ENCODE peak calls at places on chromosome 17, in ten cellular contexts. L is NCI-H1930; X is lower lobe of right lung; V is HT-29; J is astrocyte of the spinal cord; O is NCI-H1694; C is activated gamma-delta T cell treated with anti-CD3 and anti-CD28 coated beads, Interleukin-2, amount 50 U/mL, for 16 hours; Q is NCI-H1092 treated with DMSO at 0.1 percent for 48 hours; S is NCI-H82; G is mesendoderm. T is an unnamed sample.

GRCh38 chr17:81995463-81996231 is 18.2 kb downstream of the ASPSCR1 start:
- DNase-seq in L (no peak), X (no peak), V (no peak), J (no peak), O (no peak), C (no peak), Q (no peak), S (no peak), G (no peak), T (no peak)

GRCh38 chr17:80724723-80725388 is 180.2 kb downstream of the RPTOR start:
- DNase-seq in L (no peak), X (no peak), V (no peak), J (peak), O (no peak), C (no peak), Q (no peak), S (no peak), G (peak), T (no peak)

GRCh38 chr17:80322864-80323263 is 62.2 kb downstream of the RNF213 start:
- DNase-seq in L (no peak), X (no peak), V (no peak), J (no peak), O (no peak), C (no peak), Q (no peak), S (no peak), G (no peak), T (no peak)

GRCh38 chr17:75181608-75182318 is 996 bp downstream of the SUMO2 start:
- DNase-seq in L (no peak), X (peak), V (peak), J (no peak), O (no peak), C (peak), Q (no peak), S (peak), G (no peak), T (peak)

GRCh38 chr17:11737290-11737679 is 139.0 kb downstream of the DNAH9 start:
- DNase-seq in L (no peak), X (no peak), V (no peak), J (no peak), O (no peak), C (no peak), Q (no peak), S (no peak), G (no peak), T (no peak)

GRCh38 chr17:15955793-15956541 is 11.0 kb downstream of the ADORA2B start:
- DNase-seq in L (no peak), X (no peak), V (no peak), J (no peak), O (no peak), C (no peak), Q (no peak), S (peak), G (peak), T (no peak)

GRCh38 chr17:48357727-48358126 is 72.3 kb downstream of the SKAP1 start:
- DNase-seq in L (no peak), X (no peak), V (no peak), J (no peak), O (no peak), C (no peak), Q (no peak), S (no peak), G (no peak), T (no peak)

GRCh38 chr17:82679586-82680465 is 18.7 kb downstream of the RAB40B start:
- DNase-seq in L (no peak), X (no peak), V (no peak), J (no peak), O (no peak), C (no peak), Q (no peak), S (no peak), G (peak), T (no peak)

GRCh38 chr17:75892556-75893224 is 4.1 kb downstream of the TRIM65 start:
- DNase-seq in L (no peak), X (no peak), V (no peak), J (no peak), O (no peak), C (no peak), Q (no peak), S (no peak), G (no peak), T (no peak)

GRCh38 chr17:7413346-7413985 is 5.8 kb downstream of the NLGN2 start:
- DNase-seq in L (no peak), X (no peak), V (no peak), J (peak), O (no peak), C (no peak), Q (no peak), S (no peak), G (no peak), T (no peak)

GRCh38 chr17:80770881-80771611 is 220.6 kb upstream of the CHMP6 start:
- DNase-seq in L (no peak), X (no peak), V (no peak), J (no peak), O (no peak), C (no peak), Q (peak), S (no peak), G (no peak), T (no peak)

GRCh38 chr17:83180264-83180995 is 101.0 kb downstream of the METRNL start:
- DNase-seq in L (no peak), X (no peak), V (no peak), J (no peak), O (no peak), C (no peak), Q (no peak), S (no peak), G (no peak), T (no peak)

GRCh38 chr17:42484304-42484703 is 25.6 kb downstream of the ATP6V0A1 start:
- DNase-seq in L (no peak), X (no peak), V (no peak), J (no peak), O (no peak), C (peak), Q (no peak), S (no peak), G (no peak), T (peak)

GRCh38 chr17:47192549-47192948 is 3.5 kb upstream of the CDC27 start:
- DNase-seq in L (no peak), X (no peak), V (no peak), J (no peak), O (no peak), C (no peak), Q (peak), S (no peak), G (no peak), T (no peak)

GRCh38 chr17:50749243-50749642 is 18.1 kb downstream of the ANKRD40CL start:
- DNase-seq in L (no peak), X (no peak), V (no peak), J (no peak), O (no peak), C (no peak), Q (no peak), S (no peak), G (no peak), T (no peak)

GRCh38 chr17:81867952-81868673 is 3.0 kb downstream of the ARHGDIA start:
- DNase-seq in L (no peak), X (no peak), V (peak), J (no peak), O (no peak), C (no peak), Q (no peak), S (peak), G (no peak), T (no peak)

GRCh38 chr17:51540151-51540550 is 279.8 kb downstream of the UTP18 start:
- DNase-seq in L (no peak), X (no peak), V (peak), J (no peak), O (no peak), C (no peak), Q (no peak), S (no peak), G (peak), T (no peak)

GRCh38 chr17:47650525-47651522 is 1.1 kb downstream of the KPNB1 start:
- DNase-seq in L (peak), X (peak), V (peak), J (peak), O (peak), C (peak), Q (peak), S (peak), G (peak), T (peak)

GRCh38 chr17:60622961-60623360 is 23.0 kb downstream of the PPM1D start:
- DNase-seq in L (no peak), X (no peak), V (no peak), J (no peak), O (no peak), C (no peak), Q (no peak), S (no peak), G (no peak), T (no peak)

GRCh38 chr17:75864448-75864871 is 9.3 kb upstream of the WBP2 start:
- DNase-seq in L (no peak), X (peak), V (peak), J (peak), O (no peak), C (no peak), Q (no peak), S (no peak), G (no peak), T (peak)

GRCh38 chr17:80526116-80526910 is 18.3 kb upstream of the RPTOR start:
- DNase-seq in L (no peak), X (no peak), V (no peak), J (no peak), O (no peak), C (no peak), Q (no peak), S (no peak), G (peak), T (no peak)

GRCh38 chr17:61054430-61054829 is 345.2 kb upstream of the TBX2 start:
- DNase-seq in L (no peak), X (no peak), V (no peak), J (peak), O (no peak), C (no peak), Q (no peak), S (no peak), G (no peak), T (no peak)

GRCh38 chr17:36844013-36844412 is 93.3 kb upstream of the LHX1 start:
- DNase-seq in L (no peak), X (no peak), V (no peak), J (no peak), O (no peak), C (no peak), Q (no peak), S (no peak), G (no peak), T (no peak)

GRCh38 chr17:61124562-61124961 is 275.1 kb upstream of the TBX2 start:
- DNase-seq in L (no peak), X (no peak), V (no peak), J (no peak), O (no peak), C (no peak), Q (no peak), S (no peak), G (no peak), T (no peak)